ENCODE peak calls at places on chromosomes 5 and 9, in eight cellular contexts. H, O, T, I, D, Q, V and W are unnamed samples.

GRCh38 chr5:14399054-14399657 is 182.4 kb upstream of the OTULINL start:
- DNase-seq in H (peak), O (no peak), T (no peak), I (no peak), D (no peak), Q (no peak), V (peak), W (peak)

GRCh38 chr9:129225815-129226214 is 47.8 kb upstream of the IER5L start:
- DNase-seq in H (no peak), O (peak), T (peak), I (no peak), D (peak), Q (peak), V (peak), W (peak)

GRCh38 chr9:76688471-76689238 is 75.6 kb upstream of the PCA3 start:
- DNase-seq in H (no peak), O (no peak), T (no peak), I (no peak), D (no peak), Q (no peak), V (no peak), W (no peak)

GRCh38 chr9:126674365-126675146 is 60.8 kb downstream of the LMX1B start:
- DNase-seq in H (no peak), O (no peak), T (no peak), I (no peak), D (no peak), Q (no peak), V (no peak), W (no peak)

GRCh38 chr5:149485655-149486615 is 65.3 kb downstream of the CSNK1A1 start:
- DNase-seq in H (no peak), O (no peak), T (peak), I (no peak), D (peak), Q (no peak), V (peak), W (peak)

GRCh38 chr5:96318569-96319100 is 114.4 kb downstream of the PCSK1 start:
- DNase-seq in H (no peak), O (no peak), T (no peak), I (no peak), D (no peak), Q (no peak), V (no peak), W (no peak)

GRCh38 chr9:135137398-135137832 is 49.9 kb downstream of the OLFM1 start:
- DNase-seq in H (no peak), O (no peak), T (no peak), I (no peak), D (no peak), Q (no peak), V (no peak), W (peak)

GRCh38 chr9:16090907-16091629 is 538.2 kb downstream of the CCDC171 start:
- DNase-seq in H (no peak), O (no peak), T (no peak), I (no peak), D (no peak), Q (no peak), V (peak), W (peak)